ENCODE peak calls at places on chromosomes 2 and 18, in eight cellular contexts. O is A549; V is left ventricle myocardium inferior; T is Karpas-422; U is CD8-positive, alpha-beta memory T cell; B is endodermal cell; D is effector memory CD4-positive, alpha-beta T cell; N is tibial nerve. H is an unnamed sample.

GRCh38 chr18:79791141-79791972 is 6.4 kb upstream of the KCNG2 start:
- DNase-seq in U (no peak), N (no peak), T (no peak), V (peak; percentile 39), B (no peak), O (peak; percentile 6), D (no peak), H (no peak)

GRCh38 chr18:48238206-48238605 is 171.0 kb downstream of the ZBTB7C start:
- DNase-seq in T (no peak), D (no peak), U (no peak), B (no peak), V (no peak), O (no peak), N (no peak), H (no peak)

GRCh38 chr2:72915907-72916742 is 1.2 kb upstream of the EMX1 start:
- DNase-seq in T (no peak), O (peak; percentile 67), V (no peak), U (no peak), N (no peak), D (no peak), B (peak; percentile 92), H (peak; percentile 72)

GRCh38 chr18:43485565-43485964 is 208.3 kb upstream of the SYT4 start:
- DNase-seq in V (no peak), T (no peak), U (no peak), O (no peak), B (no peak), N (no peak), D (no peak), H (no peak)

GRCh38 chr2:121187922-121188411 is 97.0 kb downstream of the TFCP2L1 start:
- DNase-seq in U (no peak), N (no peak), D (no peak), O (no peak), V (no peak), T (no peak), B (no peak), H (no peak)

GRCh38 chr2:209331291-209331844 is 92.5 kb upstream of the MAP2 start:
- DNase-seq in B (peak; percentile 37), N (no peak), O (peak; percentile 4), U (no peak), T (peak; percentile 70), V (no peak), D (no peak), H (no peak)

GRCh38 chr18:24841536-24841935 is 381.1 kb downstream of the HRH4 start:
- DNase-seq in V (no peak), B (no peak), D (no peak), O (no peak), N (no peak), T (no peak), U (no peak), H (no peak)

GRCh38 chr2:142992843-142993242 is 115.4 kb downstream of the KYNU start:
- DNase-seq in N (no peak), U (no peak), V (no peak), D (no peak), O (no peak), B (no peak), T (no peak), H (no peak)

GRCh38 chr18:6781846-6782245 is 52.3 kb downstream of the ARHGAP28 start:
- DNase-seq in V (no peak), B (no peak), D (no peak), O (no peak), N (no peak), T (no peak), U (no peak), H (no peak)

GRCh38 chr2:236689981-236690380 is 120.4 kb downstream of the ACKR3 start:
- DNase-seq in V (no peak), B (no peak), N (no peak), T (no peak), D (no peak), O (no peak), U (no peak), H (no peak)

GRCh38 chr18:68262697-68263293 is 452.1 kb downstream of the TMX3 start:
- DNase-seq in D (no peak), T (no peak), U (no peak), O (no peak), V (no peak), B (no peak), N (no peak), H (peak; percentile 80)

GRCh38 chr2:191262436-191262835 is 17.2 kb downstream of the MYO1B start:
- DNase-seq in N (no peak), V (no peak), O (no peak), B (no peak), U (no peak), D (no peak), T (no peak), H (no peak)

GRCh38 chr2:74639550-74639949 is 8.6 kb downstream of the M1AP start:
- DNase-seq in B (no peak), T (no peak), O (no peak), U (no peak), V (no peak), N (no peak), D (no peak), H (no peak)

GRCh38 chr2:176508984-176509383 is 239.7 kb downstream of the MTX2 start:
- DNase-seq in O (no peak), D (no peak), B (no peak), T (no peak), U (no peak), N (no peak), V (no peak), H (no peak)

GRCh38 chr2:176504431-176504830 is 235.2 kb downstream of the MTX2 start:
- DNase-seq in N (no peak), D (no peak), B (no peak), O (no peak), U (no peak), V (no peak), T (no peak), H (no peak)

GRCh38 chr2:176507736-176508135 is 238.5 kb downstream of the MTX2 start:
- DNase-seq in O (no peak), V (no peak), U (no peak), D (no peak), B (no peak), T (no peak), N (no peak), H (no peak)

GRCh38 chr2:176503760-176504159 is 234.5 kb downstream of the MTX2 start:
- DNase-seq in U (no peak), O (no peak), T (no peak), N (no peak), V (no peak), B (no peak), D (no peak), H (no peak)

DNA sequence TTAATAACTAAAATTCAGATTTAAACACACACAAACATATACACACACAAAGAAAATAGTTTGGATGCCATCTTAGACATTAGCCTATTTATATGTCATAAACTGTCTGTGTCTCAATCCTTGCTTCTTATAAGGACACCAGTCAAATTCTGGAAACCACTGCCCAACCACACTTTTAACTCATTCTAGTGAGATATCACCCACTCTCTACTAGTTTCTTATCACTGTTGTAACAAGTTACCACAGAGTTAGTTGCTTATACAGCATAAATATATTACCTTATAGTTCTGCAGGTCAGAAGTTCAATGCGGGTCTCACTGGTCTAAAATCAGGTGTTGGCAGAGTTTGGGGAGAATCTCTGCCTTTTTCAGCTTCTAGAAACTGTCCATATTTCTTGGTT is 239.1 kb downstream of the MTX2 start:
- DNase-seq in N (no peak), U (no peak), B (no peak), O (no peak), T (no peak), V (no peak), D (no peak), H (no peak)
- H3K9me3 ChIP-seq in N (no peaks in the 10 kb centered on the region), U (no peaks in the 10 kb centered on the region), B (no peaks in the 10 kb centered on the region), O (no peaks in the 10 kb centered on the region), T (no peaks in the 10 kb centered on the region), V (no peaks in the 10 kb centered on the region), D (no peaks in the 10 kb centered on the region), H (no peaks in the 10 kb centered on the region)

DNA sequence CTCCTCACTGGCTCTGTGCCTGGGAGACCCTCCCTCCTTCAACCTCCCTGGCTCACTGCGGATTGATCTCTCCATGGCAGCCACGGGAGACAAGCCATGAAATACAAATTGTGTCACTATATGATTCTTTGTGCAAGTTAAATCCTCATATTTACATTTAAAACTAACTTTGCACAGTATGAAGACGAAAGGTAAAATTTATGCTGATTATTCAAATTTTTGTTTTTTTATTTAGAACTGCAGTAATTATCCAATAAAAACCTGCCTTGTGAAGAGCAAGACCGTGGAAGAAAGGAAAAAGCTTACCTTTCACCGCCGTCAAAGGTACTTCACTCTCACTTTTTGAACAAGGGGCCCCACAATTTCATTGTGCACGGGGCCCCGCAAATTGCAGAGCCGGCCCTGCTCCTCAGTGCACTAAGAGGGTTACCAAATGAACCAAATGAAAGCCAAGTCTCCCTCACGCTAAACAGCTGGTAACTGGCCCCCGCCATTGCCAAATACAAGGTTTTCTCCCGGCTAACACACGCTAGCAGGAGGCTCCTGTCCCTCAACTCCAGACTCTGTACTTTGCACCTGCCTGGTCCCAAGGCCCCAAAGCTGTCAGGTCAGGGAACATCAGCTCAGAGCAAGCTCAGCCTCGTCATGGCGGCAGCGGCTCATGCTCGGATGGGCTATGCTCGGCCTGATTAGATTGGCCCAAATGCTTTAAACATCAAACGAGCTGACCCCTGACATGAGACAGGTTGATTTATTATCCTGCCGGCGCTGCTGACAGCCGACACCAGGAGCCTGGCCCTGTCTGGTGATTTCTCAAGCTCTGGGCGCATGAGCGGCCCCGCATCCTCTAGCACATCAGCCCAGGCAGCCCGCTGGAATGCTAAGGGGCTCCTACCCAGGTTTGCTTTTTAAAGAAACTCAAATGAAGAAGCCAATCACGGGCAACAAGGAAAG is 436.6 kb downstream of the EIPR1 start:
- DNase-seq in V (no peak), N (no peak), O (no peak), B (peak; percentile 41), D (no peak), U (no peak), T (no peak), H (no peak)
- H3K9me3 ChIP-seq in V (peaks cover 13% of the 10 kb centered on the region), N (no peaks in the 10 kb centered on the region), O (no peaks in the 10 kb centered on the region), B (no peaks in the 10 kb centered on the region), D (no peaks in the 10 kb centered on the region), U (no peaks in the 10 kb centered on the region), T (no peaks in the 10 kb centered on the region), H (no peaks in the 10 kb centered on the region)

DNA sequence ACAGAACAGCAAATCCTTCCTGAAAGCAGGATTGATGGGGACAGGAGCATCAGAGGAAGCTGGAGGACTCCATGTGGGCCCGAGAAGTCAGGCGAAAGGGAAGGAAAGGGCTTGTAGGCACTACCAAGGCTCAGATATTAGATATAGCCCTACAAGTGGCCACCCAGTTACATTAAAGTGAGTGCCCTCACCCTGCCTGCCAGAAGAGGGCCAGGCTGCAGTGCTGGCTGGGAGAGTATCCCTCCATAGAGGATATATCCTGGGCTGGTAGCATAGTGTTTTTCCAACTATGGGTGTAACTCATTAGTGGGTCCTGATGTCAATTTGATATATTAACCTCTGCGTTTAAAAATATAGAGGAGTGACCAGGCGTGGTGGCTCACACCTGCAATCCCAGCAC is 285.2 kb downstream of the MYCN start:
- DNase-seq in T (no peak), O (no peak), U (no peak), V (no peak), B (peak; percentile 53), N (no peak), D (no peak), H (no peak)
- H3K9me3 ChIP-seq in T (no peaks in the 10 kb centered on the region), O (no peaks in the 10 kb centered on the region), U (no peaks in the 10 kb centered on the region), V (no peaks in the 10 kb centered on the region), B (no peaks in the 10 kb centered on the region), N (no peaks in the 10 kb centered on the region), D (no peaks in the 10 kb centered on the region), H (no peaks in the 10 kb centered on the region)

DNA sequence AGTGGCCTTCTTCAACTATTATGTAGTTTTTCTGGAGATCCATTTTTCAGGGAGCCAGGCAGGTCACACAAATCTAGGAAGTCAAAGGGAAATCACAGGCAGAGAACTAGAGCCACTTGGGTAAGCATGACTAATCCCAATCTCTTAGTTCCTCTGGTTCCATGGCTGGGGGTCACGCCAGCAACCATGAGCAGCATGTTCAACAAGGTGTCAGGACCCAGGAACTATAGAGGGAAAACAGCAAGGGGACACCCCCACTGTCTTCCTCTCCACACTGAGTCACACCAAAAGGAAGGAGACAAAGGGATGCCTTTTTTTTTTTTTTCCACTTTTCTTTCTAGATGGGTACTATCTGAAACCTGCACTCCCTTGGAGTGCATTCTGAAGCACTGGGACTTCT is 250.9 kb downstream of the OTX1 start:
- DNase-seq in T (no peak), N (no peak), O (no peak), V (no peak), B (peak; percentile 47), D (no peak), U (no peak), H (no peak)
- H3K9me3 ChIP-seq in T (peaks cover 39% of the 10 kb centered on the region), N (peaks cover 2% of the 10 kb centered on the region), O (peaks cover 40% of the 10 kb centered on the region), V (peaks cover 68% of the 10 kb centered on the region), B (peaks cover 57% of the 10 kb centered on the region), D (peaks cover 29% of the 10 kb centered on the region), U (peaks cover 24% of the 10 kb centered on the region), H (no peaks in the 10 kb centered on the region)

H was measured in HAP-1.